ENCODE peak calls at places on chromosomes 2 and 18, in ten cellular contexts. O is heart left ventricle, A is endothelial cell, R is GM12865, S is brain microvascular endothelial cell, K is cardiac fibroblast, N is AG04450, Z is spleen, U is OCI-LY7, Q is lower leg skin. X is an unnamed sample.

GRCh38 chr2:43184339-43184895 is 42.0 kb downstream of the ZFP36L2 start:
- DNase-seq in O (no peak), A (no peak), R (no peak), S (peak), K (peak), N (no peak), Z (no peak), U (no peak), Q (no peak), X (no peak)

GRCh38 chr2:62296034-62296832 is 100.3 kb downstream of the B3GNT2 start:
- DNase-seq in O (no peak), A (no peak), R (no peak), S (no peak), K (no peak), N (no peak), Z (no peak), U (no peak), Q (no peak), X (no peak)

GRCh38 chr2:14301331-14301730 is 331.2 kb upstream of the LRATD1 start:
- DNase-seq in O (no peak), A (no peak), R (no peak), S (no peak), K (no peak), N (no peak), Z (no peak), U (no peak), Q (no peak), X (no peak)

GRCh38 chr2:88692187-88692586 is 714 bp downstream of the RPIA start:
- DNase-seq in O (peak), A (peak), R (peak), S (no peak), K (peak), N (no peak), Z (peak), U (peak), Q (peak), X (no peak)

GRCh38 chr18:5309888-5310470 is 14.5 kb upstream of the ZBTB14 start:
- DNase-seq in O (no peak), A (no peak), R (peak), S (no peak), K (no peak), N (no peak), Z (no peak), U (peak), Q (no peak), X (no peak)

GRCh38 chr2:189109921-189110397 is 69.6 kb downstream of the COL5A2 start:
- DNase-seq in O (no peak), A (no peak), R (peak), S (no peak), K (no peak), N (no peak), Z (no peak), U (no peak), Q (no peak), X (no peak)

GRCh38 chr2:128287780-128288735 is 30.6 kb downstream of the HS6ST1 start:
- DNase-seq in O (no peak), A (no peak), R (no peak), S (no peak), K (no peak), N (no peak), Z (peak), U (no peak), Q (no peak), X (no peak)

GRCh38 chr2:235591921-235592320 is 98.1 kb downstream of the AGAP1 start:
- DNase-seq in O (no peak), A (no peak), R (no peak), S (peak), K (no peak), N (no peak), Z (no peak), U (no peak), Q (no peak), X (no peak)

GRCh38 chr18:34550902-34551301 is 159.2 kb upstream of the DTNA start:
- DNase-seq in O (no peak), A (no peak), R (no peak), S (no peak), K (no peak), N (no peak), Z (no peak), U (no peak), Q (no peak), X (no peak)

GRCh38 chr2:241009601-241010530 is 11.4 kb downstream of the SNED1 start:
- DNase-seq in O (no peak), A (peak), R (peak), S (peak), K (peak), N (peak), Z (peak), U (no peak), Q (peak), X (peak)

GRCh38 chr2:200713704-200714064 is 98.0 kb upstream of the BZW1 start:
- DNase-seq in O (no peak), A (no peak), R (peak), S (no peak), K (no peak), N (no peak), Z (no peak), U (no peak), Q (no peak), X (no peak)

GRCh38 chr2:200708951-200709350 is 102.8 kb upstream of the BZW1 start:
- DNase-seq in O (no peak), A (no peak), R (no peak), S (no peak), K (no peak), N (no peak), Z (no peak), U (no peak), Q (no peak), X (no peak)

GRCh38 chr2:200713003-200713703 is 98.6 kb upstream of the BZW1 start:
- DNase-seq in O (peak), A (peak), R (peak), S (peak), K (peak), N (peak), Z (peak), U (peak), Q (peak), X (peak)
- TF ChIP-seq CTCF in O (peak), A (peak), R (peak), S (peak), K (peak), N (peak), Z (peak), U (peak), Q (no peak), X (peak)

GRCh38 chr2:19848029-19848750 is 53.6 kb downstream of the TTC32 start:
- DNase-seq in O (no peak), A (no peak), R (no peak), S (no peak), K (no peak), N (no peak), Z (no peak), U (no peak), Q (peak), X (no peak)

GRCh38 chr2:19850056-19850455 is 51.7 kb downstream of the TTC32 start:
- DNase-seq in O (no peak), A (no peak), R (no peak), S (no peak), K (no peak), N (no peak), Z (no peak), U (no peak), Q (peak), X (no peak)

GRCh38 chr2:19848952-19849351 is 52.8 kb downstream of the TTC32 start:
- DNase-seq in O (no peak), A (no peak), R (no peak), S (no peak), K (no peak), N (no peak), Z (no peak), U (no peak), Q (peak), X (no peak)

GRCh38 chr2:19850526-19851050 is 51.2 kb downstream of the TTC32 start:
- DNase-seq in O (no peak), A (no peak), R (no peak), S (no peak), K (no peak), N (no peak), Z (no peak), U (no peak), Q (peak), X (no peak)

DNA sequence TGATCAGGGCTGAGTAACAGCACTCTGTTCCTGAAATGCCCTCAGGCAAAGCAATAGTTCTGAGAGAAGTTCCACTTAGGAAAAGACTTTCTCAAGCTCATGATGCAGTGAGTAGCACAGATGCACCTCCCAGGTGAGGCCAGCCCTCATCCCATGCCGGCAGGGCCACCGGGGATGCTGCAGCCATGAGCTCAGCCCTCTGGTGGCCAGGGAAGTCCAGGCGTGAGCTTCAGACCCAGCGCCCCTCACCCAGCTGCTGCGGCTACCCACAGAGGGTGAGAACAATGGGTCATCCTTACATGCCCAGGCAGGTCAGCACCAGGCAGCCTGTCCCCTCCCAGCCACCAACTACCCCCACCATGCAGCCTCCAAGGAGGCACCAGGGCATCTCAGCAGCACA is 50.7 kb downstream of the TTC32 start:
- DNase-seq in O (no peak), A (peak), R (no peak), S (no peak), K (no peak), N (no peak), Z (no peak), U (no peak), Q (peak), X (no peak)
- TF ChIP-seq CTCF in O (no peak), A (no peak), R (peak), S (peak), K (peak), N (peak), Z (no peak), U (no peak), Q (no peak), X (peak)

GRCh38 chr18:24658302-24658701 is 197.9 kb downstream of the HRH4 start:
- DNase-seq in O (no peak), A (no peak), R (no peak), S (no peak), K (no peak), N (no peak), Z (no peak), U (no peak), Q (no peak), X (no peak)
- TF ChIP-seq CTCF in O (no peak), A (no peak), R (no peak), S (no peak), K (no peak), N (no peak), Z (no peak), U (no peak), Q (no peak), X (no peak)

GRCh38 chr18:41751161-41751560 is 203.9 kb upstream of the PIK3C3 start:
- DNase-seq in O (no peak), A (no peak), R (no peak), S (no peak), K (no peak), N (no peak), Z (no peak), U (no peak), Q (no peak), X (no peak)

GRCh38 chr18:41744664-41745063 is 210.4 kb upstream of the PIK3C3 start:
- DNase-seq in O (no peak), A (no peak), R (no peak), S (no peak), K (peak), N (no peak), Z (no peak), U (no peak), Q (no peak), X (no peak)

GRCh38 chr18:41747723-41748242 is 207.3 kb upstream of the PIK3C3 start:
- DNase-seq in O (no peak), A (no peak), R (no peak), S (no peak), K (no peak), N (no peak), Z (no peak), U (no peak), Q (no peak), X (no peak)

GRCh38 chr18:41745166-41746049 is 209.6 kb upstream of the PIK3C3 start:
- DNase-seq in O (peak), A (peak), R (peak), S (peak), K (peak), N (no peak), Z (no peak), U (peak), Q (no peak), X (no peak)
- TF ChIP-seq CTCF in O (peak), A (peak), R (peak), S (peak), K (peak), N (peak), Z (no peak), U (peak), Q (no peak), X (no peak)

GRCh38 chr2:9091819-9092218 is 88.3 kb upstream of the MBOAT2 start:
- DNase-seq in O (no peak), A (no peak), R (no peak), S (no peak), K (no peak), N (no peak), Z (no peak), U (no peak), Q (no peak), X (no peak)
- TF ChIP-seq CTCF in O (no peak), A (no peak), R (no peak), S (no peak), K (no peak), N (no peak), Z (no peak), U (no peak), Q (no peak), X (no peak)

GRCh38 chr2:118222643-118223486 is 134.6 kb downstream of the INSIG2 start:
- DNase-seq in O (no peak), A (no peak), R (peak), S (no peak), K (no peak), N (no peak), Z (no peak), U (no peak), Q (no peak), X (no peak)

GRCh38 chr2:118223487-118224136 is 135.3 kb downstream of the INSIG2 start:
- DNase-seq in O (no peak), A (peak), R (peak), S (no peak), K (no peak), N (no peak), Z (no peak), U (peak), Q (no peak), X (no peak)

GRCh38 chr2:118224888-118225264 is 136.6 kb downstream of the INSIG2 start:
- DNase-seq in O (no peak), A (peak), R (peak), S (no peak), K (no peak), N (no peak), Z (no peak), U (no peak), Q (no peak), X (no peak)

GRCh38 chr2:118224144-118224887 is 136.0 kb downstream of the INSIG2 start:
- DNase-seq in O (no peak), A (peak), R (peak), S (no peak), K (peak), N (no peak), Z (peak), U (peak), Q (no peak), X (no peak)

GRCh38 chr2:118221952-118222594 is 133.8 kb downstream of the INSIG2 start:
- DNase-seq in O (peak), A (peak), R (peak), S (peak), K (peak), N (peak), Z (no peak), U (peak), Q (no peak), X (peak)
- TF ChIP-seq CTCF in O (peak), A (peak), R (peak), S (peak), K (peak), N (peak), Z (peak), U (peak), Q (no peak), X (peak)

GRCh38 chr18:52992041-52992440 is 652.0 kb downstream of the DCC start:
- DNase-seq in O (no peak), A (peak), R (no peak), S (no peak), K (no peak), N (no peak), Z (no peak), U (no peak), Q (no peak), X (no peak)
- TF ChIP-seq CTCF in O (no peak), A (no peak), R (no peak), S (no peak), K (no peak), N (no peak), Z (no peak), U (peak), Q (no peak), X (no peak)

DNA sequence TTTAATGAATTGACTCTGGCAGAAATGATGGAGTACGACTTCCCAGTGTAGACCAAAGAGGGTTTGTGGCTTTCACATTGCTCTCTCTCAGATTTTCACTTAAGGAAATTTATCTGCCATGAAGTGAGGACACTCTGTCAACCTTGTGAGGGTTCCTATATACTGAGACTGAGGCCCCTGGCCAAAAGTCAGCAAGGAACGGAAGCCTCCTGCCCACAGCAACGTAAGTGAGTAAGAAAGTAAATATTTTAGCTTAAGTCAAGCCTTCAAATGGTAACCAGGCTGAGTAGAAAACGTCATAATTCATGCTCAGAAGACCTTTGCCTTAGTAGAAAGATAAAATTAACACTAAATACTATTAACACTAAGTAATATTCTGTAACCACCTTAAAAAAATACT is 1080.5 kb upstream of the ACVR2A start:
- DNase-seq in O (no peak), A (no peak), R (no peak), S (peak), K (peak), N (no peak), Z (no peak), U (no peak), Q (no peak), X (no peak)
- TF ChIP-seq CTCF in O (no peak), A (no peak), R (no peak), S (no peak), K (no peak), N (no peak), Z (no peak), U (no peak), Q (no peak), X (no peak)

GRCh38 chr2:187594801-187595200 is 40.6 kb upstream of the TFPI start:
- DNase-seq in O (no peak), A (no peak), R (no peak), S (no peak), K (no peak), N (no peak), Z (no peak), U (no peak), Q (no peak), X (no peak)
- TF ChIP-seq CTCF in O (no peak), A (no peak), R (no peak), S (no peak), K (no peak), N (no peak), Z (no peak), U (no peak), Q (no peak), X (peak)

GRCh38 chr2:147855977-147856376 is 11.1 kb downstream of the ACVR2A start:
- DNase-seq in O (no peak), A (no peak), R (no peak), S (no peak), K (no peak), N (no peak), Z (no peak), U (no peak), Q (no peak), X (no peak)
- TF ChIP-seq CTCF in O (no peak), A (no peak), R (no peak), S (no peak), K (no peak), N (no peak), Z (no peak), U (no peak), Q (no peak), X (no peak)

X was measured in AG09319.